ENCODE peak calls at places on chromosomes 7 and 10, in six cellular contexts. One of them, this sample, is unnamed.

GRCh38 chr10:34710391-34710751 is 104.7 kb downstream of the PARD3 start:
- DNase-seq in breast epithelium: peak; percentile 41
- DNase-seq in GM23338: no peak
- DNase-seq in AG09309: no peak
- DNase-seq in astrocyte of the spinal cord: peak; percentile 72
- DNase-seq in hepatocyte: no peak
- DNase-seq in this sample: no peak

GRCh38 chr7:65006094-65006992 is at the start of gene ERV3-1:
- DNase-seq in breast epithelium: peak; percentile 97
- DNase-seq in GM23338: peak; percentile 98
- DNase-seq in AG09309: peak; percentile 76
- DNase-seq in astrocyte of the spinal cord: peak; percentile 95
- DNase-seq in hepatocyte: peak; percentile 96
- DNase-seq in this sample: peak; percentile 77

GRCh38 chr7:140607441-140607989 is 33.1 kb downstream of the DENND2A start:
- DNase-seq in breast epithelium: peak; percentile 67
- DNase-seq in GM23338: no peak
- DNase-seq in AG09309: no peak
- DNase-seq in astrocyte of the spinal cord: peak; percentile 92
- DNase-seq in hepatocyte: peak; percentile 32
- DNase-seq in this sample: no peak

GRCh38 chr7:7183833-7184463 is 1.6 kb downstream of the C1GALT1 start:
- DNase-seq in breast epithelium: no peak
- DNase-seq in GM23338: no peak
- DNase-seq in AG09309: no peak
- DNase-seq in astrocyte of the spinal cord: peak; percentile 52
- DNase-seq in hepatocyte: no peak
- DNase-seq in this sample: no peak

GRCh38 chr7:142425281-142425680 is 167.4 kb upstream of the PRSS58 start:
- DNase-seq in breast epithelium: no peak
- DNase-seq in GM23338: no peak
- DNase-seq in AG09309: no peak
- DNase-seq in astrocyte of the spinal cord: no peak
- DNase-seq in hepatocyte: no peak
- DNase-seq in this sample: no peak

GRCh38 chr7:40551685-40552576 is 417.1 kb downstream of the SUGCT start:
- DNase-seq in breast epithelium: no peak
- DNase-seq in GM23338: no peak
- DNase-seq in AG09309: peak; percentile 70
- DNase-seq in astrocyte of the spinal cord: peak; percentile 60
- DNase-seq in hepatocyte: peak; percentile 30
- DNase-seq in this sample: no peak

GRCh38 chr10:128147064-128147463 is 20.8 kb upstream of the MKI67 start:
- DNase-seq in breast epithelium: no peak
- DNase-seq in GM23338: no peak
- DNase-seq in AG09309: no peak
- DNase-seq in astrocyte of the spinal cord: no peak
- DNase-seq in hepatocyte: no peak
- DNase-seq in this sample: peak; percentile 24

GRCh38 chr7:35777121-35777520 is 23.7 kb upstream of the SEPTIN7 start:
- DNase-seq in breast epithelium: no peak
- DNase-seq in GM23338: no peak
- DNase-seq in AG09309: no peak
- DNase-seq in astrocyte of the spinal cord: no peak
- DNase-seq in hepatocyte: no peak
- DNase-seq in this sample: no peak

GRCh38 chr10:133335238-133336122 is 1.2 kb downstream of the CALY start:
- DNase-seq in breast epithelium: no peak
- DNase-seq in GM23338: peak; percentile 81
- DNase-seq in AG09309: no peak
- DNase-seq in astrocyte of the spinal cord: peak; percentile 55
- DNase-seq in hepatocyte: peak; percentile 82
- DNase-seq in this sample: peak; percentile 54

GRCh38 chr10:132408823-132409666 is 12.0 kb downstream of the PWWP2B start:
- DNase-seq in breast epithelium: peak; percentile 83
- DNase-seq in GM23338: no peak
- DNase-seq in AG09309: no peak
- DNase-seq in astrocyte of the spinal cord: no peak
- DNase-seq in hepatocyte: no peak
- DNase-seq in this sample: no peak

GRCh38 chr10:102342462-102342861 is 53.0 kb upstream of the NFKB2 start:
- DNase-seq in breast epithelium: no peak
- DNase-seq in GM23338: peak; percentile 96
- DNase-seq in AG09309: no peak
- DNase-seq in astrocyte of the spinal cord: peak; percentile 19
- DNase-seq in hepatocyte: no peak
- DNase-seq in this sample: no peak

GRCh38 chr7:66921918-66922486 is 977 bp downstream of the TMEM248 start:
- DNase-seq in breast epithelium: no peak
- DNase-seq in GM23338: peak; percentile 25
- DNase-seq in AG09309: no peak
- DNase-seq in astrocyte of the spinal cord: no peak
- DNase-seq in hepatocyte: peak; percentile 38
- DNase-seq in this sample: peak; percentile 24

GRCh38 chr10:79381804-79382221 is 34.5 kb downstream of the PPIF start:
- DNase-seq in breast epithelium: peak; percentile 71
- DNase-seq in GM23338: no peak
- DNase-seq in AG09309: peak; percentile 58
- DNase-seq in astrocyte of the spinal cord: peak; percentile 94
- DNase-seq in hepatocyte: peak; percentile 67
- DNase-seq in this sample: peak; percentile 2

GRCh38 chr7:150716368-150716767 is at the start of gene GIMAP1:
- DNase-seq in breast epithelium: no peak
- DNase-seq in GM23338: no peak
- DNase-seq in AG09309: no peak
- DNase-seq in astrocyte of the spinal cord: no peak
- DNase-seq in hepatocyte: no peak
- DNase-seq in this sample: no peak

GRCh38 chr7:25750738-25751529 is 401.1 kb upstream of the NFE2L3 start:
- DNase-seq in breast epithelium: no peak
- DNase-seq in GM23338: no peak
- DNase-seq in AG09309: no peak
- DNase-seq in astrocyte of the spinal cord: no peak
- DNase-seq in hepatocyte: no peak
- DNase-seq in this sample: no peak

GRCh38 chr10:73493781-73494180 is 2.0 kb downstream of the PPP3CB start:
- DNase-seq in breast epithelium: no peak
- DNase-seq in GM23338: no peak
- DNase-seq in AG09309: no peak
- DNase-seq in astrocyte of the spinal cord: peak; percentile 58
- DNase-seq in hepatocyte: no peak
- DNase-seq in this sample: no peak

GRCh38 chr7:148993193-148993592 is 35.1 kb downstream of the PDIA4 start:
- DNase-seq in breast epithelium: no peak
- DNase-seq in GM23338: no peak
- DNase-seq in AG09309: no peak
- DNase-seq in astrocyte of the spinal cord: no peak
- DNase-seq in hepatocyte: no peak
- DNase-seq in this sample: no peak

GRCh38 chr10:3898821-3899220 is 113.8 kb upstream of the KLF6 start:
- DNase-seq in breast epithelium: peak; percentile 80
- DNase-seq in GM23338: no peak
- DNase-seq in AG09309: no peak
- DNase-seq in astrocyte of the spinal cord: no peak
- DNase-seq in hepatocyte: no peak
- DNase-seq in this sample: no peak

GRCh38 chr10:31590023-31590800 is 271.2 kb downstream of the ZEB1 start:
- DNase-seq in breast epithelium: no peak
- DNase-seq in GM23338: no peak
- DNase-seq in AG09309: no peak
- DNase-seq in astrocyte of the spinal cord: no peak
- DNase-seq in hepatocyte: no peak
- DNase-seq in this sample: no peak

GRCh38 chr10:7507887-7508726 is 97.3 kb upstream of the SFMBT2 start:
- DNase-seq in breast epithelium: no peak
- DNase-seq in GM23338: no peak
- DNase-seq in AG09309: no peak
- DNase-seq in astrocyte of the spinal cord: no peak
- DNase-seq in hepatocyte: no peak
- DNase-seq in this sample: no peak

GRCh38 chr7:109986701-109987100 is 1104.2 kb upstream of the LRRN3 start:
- DNase-seq in breast epithelium: no peak
- DNase-seq in GM23338: no peak
- DNase-seq in AG09309: no peak
- DNase-seq in astrocyte of the spinal cord: no peak
- DNase-seq in hepatocyte: no peak
- DNase-seq in this sample: no peak

GRCh38 chr7:116863168-116863670 is 832 bp downstream of the CAPZA2 start:
- DNase-seq in breast epithelium: no peak
- DNase-seq in GM23338: peak; percentile 52
- DNase-seq in AG09309: no peak
- DNase-seq in astrocyte of the spinal cord: peak; percentile 46
- DNase-seq in hepatocyte: peak; percentile 49
- DNase-seq in this sample: no peak

GRCh38 chr7:17274551-17275245 is 23.8 kb upstream of the AHR start:
- DNase-seq in breast epithelium: no peak
- DNase-seq in GM23338: no peak
- DNase-seq in AG09309: no peak
- DNase-seq in astrocyte of the spinal cord: peak; percentile 87
- DNase-seq in hepatocyte: no peak
- DNase-seq in this sample: no peak

GRCh38 chr7:10568891-10569290 is 404.8 kb upstream of the PHF14 start:
- DNase-seq in breast epithelium: no peak
- DNase-seq in GM23338: no peak
- DNase-seq in AG09309: no peak
- DNase-seq in astrocyte of the spinal cord: no peak
- DNase-seq in hepatocyte: no peak
- DNase-seq in this sample: no peak

GRCh38 chr10:105797234-105797890 is 1156.3 kb downstream of the SORCS3 start:
- DNase-seq in breast epithelium: no peak
- DNase-seq in GM23338: peak; percentile 69
- DNase-seq in AG09309: no peak
- DNase-seq in astrocyte of the spinal cord: peak; percentile 8
- DNase-seq in hepatocyte: peak; percentile 62
- DNase-seq in this sample: no peak
- TF ChIP-seq CTCF in breast epithelium: no peak
- TF ChIP-seq CTCF in GM23338: peak; percentile 67
- TF ChIP-seq CTCF in AG09309: peak; percentile 25
- TF ChIP-seq CTCF in astrocyte of the spinal cord: peak; percentile 20
- TF ChIP-seq CTCF in hepatocyte: peak; percentile 77
- TF ChIP-seq CTCF in this sample: no peak

DNA sequence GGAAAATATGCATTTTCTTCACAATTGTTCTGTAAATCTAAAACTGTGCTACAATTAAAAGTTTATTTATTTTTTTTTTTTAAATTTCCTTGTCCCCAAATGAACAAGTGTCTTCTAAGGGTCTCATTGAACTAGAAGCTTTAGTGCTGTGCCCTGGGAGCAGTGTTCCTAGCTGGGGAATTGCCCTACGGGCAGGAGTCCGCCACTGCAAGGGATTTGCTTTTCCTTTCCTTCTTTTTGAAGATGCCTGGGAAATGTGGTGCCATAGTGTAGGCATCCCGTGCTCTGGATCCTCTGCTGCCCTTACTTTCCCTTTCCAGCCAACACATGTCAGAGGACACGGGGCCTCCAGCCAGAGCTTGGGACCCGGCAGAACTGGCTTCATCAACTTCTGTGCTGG is 177.1 kb upstream of the CTBP2 start:
- DNase-seq in breast epithelium: no peak
- DNase-seq in GM23338: peak; percentile 67
- DNase-seq in AG09309: no peak
- DNase-seq in astrocyte of the spinal cord: no peak
- DNase-seq in hepatocyte: no peak
- DNase-seq in this sample: no peak
- TF ChIP-seq CTCF in breast epithelium: no peak
- TF ChIP-seq CTCF in GM23338: peak; percentile 36
- TF ChIP-seq CTCF in AG09309: no peak
- TF ChIP-seq CTCF in astrocyte of the spinal cord: no peak
- TF ChIP-seq CTCF in hepatocyte: no peak
- TF ChIP-seq CTCF in this sample: no peak

DNA sequence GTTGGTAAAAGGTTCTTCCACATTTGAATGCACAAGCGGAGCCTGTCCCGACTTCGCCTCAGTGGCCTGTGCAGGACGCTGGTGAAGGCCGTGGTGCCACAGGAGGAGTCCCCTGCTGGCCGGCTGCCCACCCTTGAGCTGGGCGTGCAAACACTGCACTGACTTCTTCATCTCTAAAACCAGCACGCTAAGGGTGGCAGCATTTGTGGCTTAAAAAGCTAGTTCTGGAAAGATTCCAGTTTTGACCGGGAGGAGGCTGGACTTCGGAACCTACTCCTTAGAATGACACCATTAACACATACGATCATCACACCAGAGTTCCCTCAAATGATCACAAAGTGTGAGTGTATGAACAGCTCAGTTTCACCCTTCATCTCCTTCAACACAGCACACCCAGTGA is 102.4 kb downstream of the SMURF1 start:
- DNase-seq in breast epithelium: no peak
- DNase-seq in GM23338: no peak
- DNase-seq in AG09309: no peak
- DNase-seq in astrocyte of the spinal cord: no peak
- DNase-seq in hepatocyte: peak; percentile 32
- DNase-seq in this sample: no peak
- TF ChIP-seq CTCF in breast epithelium: no peak
- TF ChIP-seq CTCF in GM23338: no peak
- TF ChIP-seq CTCF in AG09309: no peak
- TF ChIP-seq CTCF in astrocyte of the spinal cord: no peak
- TF ChIP-seq CTCF in hepatocyte: no peak
- TF ChIP-seq CTCF in this sample: no peak

GRCh38 chr10:14326581-14326980 is 4.1 kb downstream of the FRMD4A start:
- DNase-seq in breast epithelium: no peak
- DNase-seq in GM23338: no peak
- DNase-seq in AG09309: no peak
- DNase-seq in astrocyte of the spinal cord: no peak
- DNase-seq in hepatocyte: no peak
- DNase-seq in this sample: no peak

GRCh38 chr10:14327535-14327934 is 3.2 kb downstream of the FRMD4A start:
- DNase-seq in breast epithelium: no peak
- DNase-seq in GM23338: no peak
- DNase-seq in AG09309: no peak
- DNase-seq in astrocyte of the spinal cord: no peak
- DNase-seq in hepatocyte: no peak
- DNase-seq in this sample: no peak

GRCh38 chr10:14328881-14329280 is 1.8 kb downstream of the FRMD4A start:
- DNase-seq in breast epithelium: no peak
- DNase-seq in GM23338: no peak
- DNase-seq in AG09309: no peak
- DNase-seq in astrocyte of the spinal cord: no peak
- DNase-seq in hepatocyte: no peak
- DNase-seq in this sample: no peak

GRCh38 chr10:14322531-14322930 is 8.2 kb downstream of the FRMD4A start:
- DNase-seq in breast epithelium: no peak
- DNase-seq in GM23338: no peak
- DNase-seq in AG09309: no peak
- DNase-seq in astrocyte of the spinal cord: no peak
- DNase-seq in hepatocyte: no peak
- DNase-seq in this sample: no peak

DNA sequence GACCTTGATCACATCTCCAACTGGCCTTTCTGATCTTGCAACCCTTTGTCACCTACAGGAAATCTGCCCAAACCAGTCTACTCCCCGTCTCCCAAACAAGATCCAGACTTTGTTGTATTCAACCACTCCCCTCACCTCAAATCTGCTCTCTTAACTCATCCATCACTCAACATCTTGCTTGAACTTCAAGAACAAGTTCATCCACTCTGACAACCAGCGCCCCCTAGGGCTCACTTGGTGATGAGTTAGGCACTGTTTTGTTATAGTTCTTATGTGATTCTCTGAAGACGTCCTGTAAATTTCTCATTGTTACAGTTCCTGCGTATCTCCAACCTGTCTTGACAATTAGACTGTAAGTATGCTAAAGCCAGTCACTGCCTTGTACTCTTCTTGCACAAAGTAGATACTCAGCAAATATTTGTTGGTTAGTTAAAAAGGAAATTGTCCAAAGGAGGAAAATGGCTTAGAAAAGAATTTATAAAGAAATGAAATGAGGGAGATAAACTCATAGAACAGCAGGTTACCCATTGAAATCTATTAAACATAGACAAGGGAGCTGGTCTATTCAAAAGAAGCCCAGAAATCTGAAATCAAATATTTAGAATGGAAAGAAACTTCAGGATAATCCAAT is 5.3 kb downstream of the FRMD4A start:
- DNase-seq in breast epithelium: no peak
- DNase-seq in GM23338: peak; percentile 90
- DNase-seq in AG09309: no peak
- DNase-seq in astrocyte of the spinal cord: peak; percentile 14
- DNase-seq in hepatocyte: peak; percentile 48
- DNase-seq in this sample: no peak
- TF ChIP-seq CTCF in breast epithelium: no peak
- TF ChIP-seq CTCF in GM23338: peak; percentile 96
- TF ChIP-seq CTCF in AG09309: peak; percentile 38
- TF ChIP-seq CTCF in astrocyte of the spinal cord: peak; percentile 62
- TF ChIP-seq CTCF in hepatocyte: peak; percentile 43
- TF ChIP-seq CTCF in this sample: no peak

This sample was measured in activated B cell treated with CpG ODN at 0.5 μM for 24 hours.